ENCODE peak calls at places on chromosomes 12 and 14, in nine cellular contexts. M is tibial nerve; F is cardiac fibroblast; B is colonic mucosa; Y is CD4-positive, alpha-beta T cell; Z is mucosa of descending colon; H is lower leg skin; G is astrocyte of the spinal cord; V is transverse colon. A is an unnamed sample.

GRCh38 chr14:68440776-68441175 is 352.1 kb downstream of the ZFP36L1 start:
- DNase-seq in B (no peak), H (no peak), V (no peak), Z (no peak), Y (no peak), F (no peak), G (no peak), M (no peak), A (no peak)

GRCh38 chr12:103632554-103633216 is 45.6 kb downstream of the STAB2 start:
- DNase-seq in Z (peak), H (peak), Y (no peak), V (peak), G (peak), B (peak), F (peak), M (no peak), A (peak)

GRCh38 chr12:28320353-28320752 is 130.1 kb downstream of the CCDC91 start:
- DNase-seq in F (no peak), H (no peak), B (no peak), M (no peak), Y (no peak), G (no peak), Z (no peak), V (no peak), A (no peak)

GRCh38 chr12:63779498-63780481 is at the start of gene RXYLT1:
- DNase-seq in V (peak), Y (peak), M (peak), H (peak), G (peak), B (peak), Z (peak), F (peak), A (peak)

GRCh38 chr14:65170768-65171251 is 68.5 kb upstream of the MAX start:
- DNase-seq in Z (no peak), Y (peak), G (peak), V (peak), F (peak), H (no peak), B (peak), M (no peak), A (no peak)

GRCh38 chr12:64733857-64734256 is 25.3 kb downstream of the GNS start:
- DNase-seq in M (no peak), Z (no peak), G (no peak), V (no peak), F (no peak), Y (no peak), B (no peak), H (no peak), A (no peak)

GRCh38 chr12:131155131-131155530 is 201.4 kb downstream of the ADGRD1 start:
- DNase-seq in F (no peak), Y (no peak), B (no peak), H (no peak), M (no peak), Z (no peak), G (no peak), V (no peak), A (no peak)

GRCh38 chr12:119448737-119449136 is 114.2 kb downstream of the CCDC60 start:
- DNase-seq in B (no peak), V (no peak), M (no peak), F (no peak), G (no peak), Z (no peak), H (no peak), Y (no peak), A (no peak)

GRCh38 chr12:106301611-106302321 is 767 bp upstream of the TCP11L2 start:
- DNase-seq in G (peak), H (peak), V (peak), F (peak), Z (peak), Y (peak), M (peak), B (peak), A (no peak)

GRCh38 chr12:54933381-54933780 is 51.2 kb downstream of the TESPA1 start:
- DNase-seq in B (no peak), Y (no peak), V (no peak), F (peak), M (no peak), G (no peak), H (no peak), Z (no peak), A (no peak)

GRCh38 chr12:62190081-62190480 is 70.1 kb upstream of the USP15 start:
- DNase-seq in G (no peak), F (no peak), Z (no peak), B (no peak), H (no peak), V (no peak), Y (no peak), M (no peak), A (no peak)

GRCh38 chr12:44847888-44848770 is 28.0 kb downstream of the NELL2 start:
- DNase-seq in H (no peak), V (peak), M (no peak), G (no peak), Y (peak), F (no peak), Z (no peak), B (no peak), A (no peak)

GRCh38 chr12:19965196-19966038 is 402.9 kb upstream of the PDE3A start:
- DNase-seq in B (no peak), Y (no peak), H (no peak), G (no peak), Z (no peak), M (no peak), F (no peak), V (no peak), A (no peak)

GRCh38 chr14:69252851-69253250 is 7.1 kb upstream of the GALNT16 start:
- DNase-seq in M (no peak), Z (no peak), G (no peak), Y (no peak), F (no peak), B (no peak), V (no peak), H (no peak), A (no peak)

GRCh38 chr14:23321572-23322547 is 603 bp downstream of the PABPN1 start:
- DNase-seq in Z (peak), Y (no peak), H (peak), B (peak), F (peak), V (peak), M (peak), G (peak), A (no peak)

GRCh38 chr12:9673404-9674225 is 4.1 kb downstream of the CLEC2D start:
- DNase-seq in M (no peak), Z (peak), G (peak), F (peak), B (peak), V (peak), Y (no peak), H (no peak), A (no peak)

GRCh38 chr12:65209655-65210043 is 40.3 kb downstream of the LEMD3 start:
- DNase-seq in Y (no peak), F (peak), Z (no peak), M (no peak), H (no peak), V (no peak), B (no peak), G (no peak), A (no peak)

GRCh38 chr12:131159660-131160059 is 206.0 kb downstream of the ADGRD1 start:
- DNase-seq in Y (no peak), B (no peak), G (no peak), V (no peak), H (no peak), F (no peak), Z (no peak), M (no peak), A (no peak)

GRCh38 chr14:99395904-99396530 is 84.6 kb downstream of the SETD3 start:
- DNase-seq in Z (no peak), Y (no peak), M (no peak), H (peak), V (no peak), F (peak), B (no peak), G (peak), A (no peak)

GRCh38 chr12:25728196-25728595 is 175.1 kb upstream of the LMNTD1 start:
- DNase-seq in H (no peak), M (no peak), Y (no peak), Z (no peak), G (no peak), F (no peak), V (no peak), B (no peak), A (no peak)

GRCh38 chr14:74427651-74428050 is 1.6 kb upstream of the SYNDIG1L start:
- DNase-seq in V (no peak), F (no peak), H (peak), Y (no peak), M (no peak), B (no peak), G (no peak), Z (no peak), A (no peak)

GRCh38 chr14:37142835-37143499 is 29.4 kb downstream of the SLC25A21 start:
- DNase-seq in H (no peak), G (peak), V (no peak), F (peak), Y (no peak), M (peak), B (no peak), Z (no peak), A (no peak)

GRCh38 chr12:84315926-84316325 is 596.7 kb downstream of the SLC6A15 start:
- DNase-seq in V (no peak), F (no peak), Z (no peak), M (no peak), Y (no peak), B (no peak), G (no peak), H (no peak), A (no peak)

GRCh38 chr14:99522457-99522891 is 41.3 kb downstream of the CCNK start:
- DNase-seq in F (peak), B (no peak), Z (peak), M (no peak), H (no peak), V (no peak), G (peak), Y (no peak), A (no peak)

GRCh38 chr14:53608369-53608768 is 348.3 kb downstream of the BMP4 start:
- DNase-seq in V (peak), G (no peak), Y (no peak), M (no peak), F (peak), B (peak), H (peak), Z (peak), A (no peak)

GRCh38 chr12:2578772-2579171 is 216.0 kb upstream of the FKBP4 start:
- DNase-seq in Y (no peak), B (no peak), M (no peak), V (no peak), Z (no peak), F (no peak), G (no peak), H (no peak), A (no peak)

GRCh38 chr12:2582631-2583616 is 211.8 kb upstream of the FKBP4 start:
- DNase-seq in Z (peak), G (peak), Y (peak), V (peak), H (peak), M (peak), F (peak), B (peak), A (peak)

GRCh38 chr12:2583642-2584041 is 211.1 kb upstream of the FKBP4 start:
- DNase-seq in G (no peak), Y (no peak), M (no peak), Z (no peak), B (no peak), H (no peak), F (no peak), V (no peak), A (no peak)

GRCh38 chr12:2580821-2581220 is 213.9 kb upstream of the FKBP4 start:
- DNase-seq in V (no peak), Y (no peak), Z (no peak), H (no peak), F (peak), M (no peak), B (no peak), G (peak), A (no peak)

GRCh38 chr12:2581293-2582045 is 213.3 kb upstream of the FKBP4 start:
- DNase-seq in Z (no peak), M (no peak), B (no peak), G (no peak), H (no peak), V (no peak), Y (no peak), F (no peak), A (no peak)
- TF ChIP-seq CTCF in Z (no peak), M (no peak), B (no peak), G (no peak), H (no peak), V (no peak), Y (no peak), F (no peak), A (no peak)

GRCh38 chr14:93655078-93655750 is 133.1 kb downstream of the PRIMA1 start:
- DNase-seq in M (peak), Z (no peak), F (peak), H (no peak), V (no peak), Y (no peak), B (peak), G (peak), A (no peak)
- TF ChIP-seq CTCF in M (peak), Z (no peak), F (peak), H (no peak), V (peak), Y (peak), B (peak), G (no peak), A (peak)

DNA sequence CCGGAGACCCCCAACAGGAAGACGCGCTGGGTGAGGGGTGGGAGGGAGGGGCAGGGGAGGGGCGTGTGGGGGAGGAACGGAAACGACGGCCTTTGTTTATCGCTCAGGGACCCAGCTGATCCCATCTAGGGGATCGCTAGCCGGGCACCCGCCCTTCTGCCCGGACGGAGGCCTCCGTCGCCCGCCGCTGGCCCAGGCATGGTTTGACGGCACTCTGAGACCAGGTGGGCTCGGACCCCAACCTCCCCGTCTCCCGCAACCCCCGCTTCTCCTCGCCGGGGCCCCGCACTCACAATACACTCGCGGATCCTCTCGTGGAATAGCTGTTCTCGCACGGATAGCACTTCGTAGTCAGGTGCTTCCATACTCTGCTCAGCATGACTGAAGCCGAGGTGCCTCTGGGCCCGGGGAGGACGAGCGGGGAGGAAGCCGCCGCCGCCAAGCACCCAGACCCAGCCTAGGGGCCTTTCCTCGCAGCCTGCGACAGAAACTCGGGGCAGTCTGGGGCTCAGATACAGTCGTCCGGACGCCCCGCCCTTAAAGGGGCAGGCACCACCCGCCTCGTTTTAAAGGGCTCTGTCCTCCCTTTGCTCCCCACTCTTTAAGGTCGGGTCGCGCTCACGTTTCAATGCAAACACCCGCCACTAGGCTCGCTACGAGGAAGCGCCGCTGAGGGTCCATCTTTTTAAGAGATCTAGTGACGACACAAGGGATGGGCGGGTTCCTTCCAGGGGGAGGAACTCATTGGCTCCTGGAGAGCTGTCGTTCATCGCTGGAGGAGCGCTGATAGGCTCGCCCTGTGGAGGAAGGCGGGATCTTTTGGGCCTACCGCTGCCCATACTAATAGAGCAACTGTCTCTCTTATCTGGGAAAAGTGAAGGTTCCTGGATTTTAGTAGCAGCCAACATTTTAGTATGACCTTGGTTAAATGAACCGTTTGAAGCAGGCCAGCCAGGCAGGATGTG is at the start of gene LMBR1L:
- DNase-seq in M (peak), V (peak), B (peak), Z (peak), Y (peak), H (peak), F (peak), G (peak), A (peak)
- TF ChIP-seq CTCF in M (peak), V (peak), B (peak), Z (peak), Y (peak), H (no peak), F (peak), G (peak), A (peak)

GRCh38 chr14:102226356-102227125 is 78.4 kb downstream of the MOK start:
- DNase-seq in Z (no peak), V (no peak), G (no peak), M (no peak), H (no peak), F (no peak), B (no peak), Y (no peak), A (no peak)
- TF ChIP-seq CTCF in Z (no peak), V (no peak), G (no peak), M (no peak), H (no peak), F (no peak), B (no peak), Y (no peak), A (no peak)

GRCh38 chr12:98422809-98423208 is 92.6 kb upstream of the TMPO start:
- DNase-seq in F (no peak), M (no peak), Y (no peak), B (peak), H (no peak), V (peak), Z (peak), G (no peak), A (no peak)
- TF ChIP-seq CTCF in F (peak), M (no peak), Y (no peak), B (peak), H (no peak), V (peak), Z (no peak), G (peak), A (no peak)

GRCh38 chr14:78245238-78245637 is 75.1 kb downstream of the NRXN3 start:
- DNase-seq in Z (peak), M (no peak), G (no peak), B (peak), V (peak), F (no peak), Y (no peak), H (peak), A (no peak)
- TF ChIP-seq CTCF in Z (no peak), M (no peak), G (no peak), B (no peak), V (no peak), F (no peak), Y (no peak), H (no peak), A (no peak)

GRCh38 chr14:71739273-71739990 is 192.8 kb upstream of the RGS6 start:
- DNase-seq in V (peak), F (peak), M (no peak), Z (peak), H (no peak), B (peak), G (no peak), Y (no peak), A (no peak)
- TF ChIP-seq CTCF in V (no peak), F (no peak), M (no peak), Z (no peak), H (no peak), B (no peak), G (peak), Y (no peak), A (no peak)

GRCh38 chr14:31930070-31930469 is 147.0 kb upstream of the ARHGAP5 start:
- DNase-seq in V (no peak), Y (no peak), B (no peak), M (no peak), H (no peak), F (no peak), G (no peak), Z (no peak), A (no peak)

GRCh38 chr14:31921741-31922140 is 155.4 kb upstream of the ARHGAP5 start:
- DNase-seq in B (no peak), Z (no peak), M (no peak), F (no peak), V (no peak), H (no peak), Y (no peak), G (no peak), A (no peak)

GRCh38 chr14:31926652-31927347 is 150.3 kb upstream of the ARHGAP5 start:
- DNase-seq in F (peak), V (no peak), B (no peak), G (no peak), Z (no peak), M (no peak), Y (no peak), H (no peak), A (no peak)

GRCh38 chr14:31927348-31927826 is 149.7 kb upstream of the ARHGAP5 start:
- DNase-seq in B (no peak), H (no peak), M (no peak), Z (no peak), Y (no peak), G (peak), V (no peak), F (peak), A (no peak)

DNA sequence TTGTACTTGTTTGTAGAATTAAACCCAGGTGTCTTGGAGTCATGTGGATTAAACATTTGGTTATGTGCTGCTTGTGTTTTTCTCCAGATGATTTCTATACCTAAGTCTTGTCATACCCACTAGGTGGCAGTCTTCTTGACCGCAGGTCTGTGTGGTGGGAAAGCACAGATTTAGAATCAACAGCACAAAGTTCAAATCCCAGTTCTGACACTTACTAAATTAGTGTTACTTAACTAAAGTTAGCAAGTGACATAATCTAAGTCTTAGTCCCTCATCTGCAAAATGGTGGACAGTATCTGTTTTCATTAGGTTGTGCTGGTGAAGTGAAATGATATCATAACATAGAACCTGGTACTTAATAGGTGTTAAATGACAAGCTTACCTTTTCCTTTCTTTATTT is 151.0 kb upstream of the ARHGAP5 start:
- DNase-seq in H (no peak), Z (no peak), Y (no peak), G (peak), B (no peak), M (no peak), V (no peak), F (peak), A (no peak)
- TF ChIP-seq CTCF in H (peak), Z (no peak), Y (peak), G (peak), B (peak), M (peak), V (peak), F (peak), A (peak)

DNA sequence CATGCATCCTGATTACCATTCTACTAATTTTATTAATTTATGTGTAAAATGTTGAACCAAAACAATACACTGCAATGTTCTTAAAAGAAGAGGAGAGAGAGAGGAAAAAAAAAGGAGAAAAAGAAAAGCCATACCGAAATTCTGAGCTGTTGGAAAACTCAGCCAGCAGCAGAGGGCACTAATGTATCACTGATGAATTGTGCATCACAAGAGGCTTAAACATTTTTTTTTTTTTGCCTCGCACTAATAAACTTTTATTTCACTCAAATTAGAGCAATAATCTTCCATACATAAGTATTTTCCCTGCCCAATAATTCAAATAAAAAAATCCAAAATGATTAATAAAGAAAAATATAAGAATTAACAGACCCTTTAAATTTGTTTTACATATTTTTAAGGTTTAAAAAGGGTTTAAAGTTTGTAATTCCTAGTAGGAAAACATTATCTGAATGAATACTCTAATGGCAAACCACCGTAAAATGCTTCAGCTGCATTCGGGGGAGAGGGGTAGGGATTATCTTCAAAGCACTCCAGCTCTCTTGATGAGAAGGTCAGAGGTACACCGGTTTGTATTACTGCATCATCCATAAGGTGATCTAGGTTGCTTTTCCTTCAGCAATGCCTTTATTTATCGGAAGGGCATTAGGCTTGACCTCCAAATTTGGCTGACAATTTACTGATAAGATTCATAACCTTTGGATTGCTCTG is 41.9 kb downstream of the ATP23 start:
- DNase-seq in H (no peak), V (peak), G (peak), M (peak), F (peak), Y (no peak), Z (no peak), B (peak), A (no peak)
- TF ChIP-seq CTCF in H (no peak), V (peak), G (peak), M (peak), F (peak), Y (no peak), Z (peak), B (peak), A (peak)